ENCODE peak calls at places on chromosomes 7 and 10, in five cellular contexts. One of them, this sample, is unnamed.

GRCh38 chr10:117221156-117221711 is 19.7 kb upstream of the SLC18A2 start:
- DNase-seq in hepatocyte: peak; percentile 70
- DNase-seq in adrenal gland: no peak
- DNase-seq in lower lobe of right lung: no peak
- DNase-seq in CD8-positive, alpha-beta T cell: no peak
- DNase-seq in this sample: no peak

GRCh38 chr10:93235686-93236085 is 162.0 kb downstream of the CYP26A1 start:
- DNase-seq in hepatocyte: peak; percentile 61
- DNase-seq in adrenal gland: peak; percentile 31
- DNase-seq in lower lobe of right lung: no peak
- DNase-seq in CD8-positive, alpha-beta T cell: no peak
- DNase-seq in this sample: no peak

GRCh38 chr7:28078036-28078901 is 102.3 kb downstream of the JAZF1 start:
- DNase-seq in hepatocyte: peak; percentile 53
- DNase-seq in adrenal gland: no peak
- DNase-seq in lower lobe of right lung: no peak
- DNase-seq in CD8-positive, alpha-beta T cell: peak; percentile 20
- DNase-seq in this sample: no peak

GRCh38 chr7:25698709-25699108 is 453.3 kb upstream of the NFE2L3 start:
- DNase-seq in hepatocyte: no peak
- DNase-seq in adrenal gland: no peak
- DNase-seq in lower lobe of right lung: no peak
- DNase-seq in CD8-positive, alpha-beta T cell: no peak
- DNase-seq in this sample: no peak

GRCh38 chr10:119726291-119727261 is 726 bp downstream of the INPP5F start:
- DNase-seq in hepatocyte: no peak
- DNase-seq in adrenal gland: no peak
- DNase-seq in lower lobe of right lung: no peak
- DNase-seq in CD8-positive, alpha-beta T cell: no peak
- DNase-seq in this sample: no peak

GRCh38 chr7:33831389-33832118 is 73.8 kb upstream of the BMPER start:
- DNase-seq in hepatocyte: no peak
- DNase-seq in adrenal gland: no peak
- DNase-seq in lower lobe of right lung: no peak
- DNase-seq in CD8-positive, alpha-beta T cell: no peak
- DNase-seq in this sample: no peak

GRCh38 chr7:84258628-84259027 is 64.0 kb upstream of the SEMA3A start:
- DNase-seq in hepatocyte: no peak
- DNase-seq in adrenal gland: no peak
- DNase-seq in lower lobe of right lung: no peak
- DNase-seq in CD8-positive, alpha-beta T cell: no peak
- DNase-seq in this sample: peak; percentile 58

GRCh38 chr10:70576803-70577517 is 25.6 kb downstream of the PRF1 start:
- DNase-seq in hepatocyte: no peak
- DNase-seq in adrenal gland: peak; percentile 35
- DNase-seq in lower lobe of right lung: no peak
- DNase-seq in CD8-positive, alpha-beta T cell: no peak
- DNase-seq in this sample: no peak

GRCh38 chr7:23529262-23529859 is 2.4 kb downstream of the TRA2A start:
- DNase-seq in hepatocyte: no peak
- DNase-seq in adrenal gland: no peak
- DNase-seq in lower lobe of right lung: no peak
- DNase-seq in CD8-positive, alpha-beta T cell: no peak
- DNase-seq in this sample: no peak

GRCh38 chr7:3197567-3198212 is 103.4 kb upstream of the SDK1 start:
- DNase-seq in hepatocyte: no peak
- DNase-seq in adrenal gland: no peak
- DNase-seq in lower lobe of right lung: no peak
- DNase-seq in CD8-positive, alpha-beta T cell: no peak
- DNase-seq in this sample: no peak

GRCh38 chr7:3201306-3201705 is 99.7 kb upstream of the SDK1 start:
- DNase-seq in hepatocyte: no peak
- DNase-seq in adrenal gland: no peak
- DNase-seq in lower lobe of right lung: no peak
- DNase-seq in CD8-positive, alpha-beta T cell: no peak
- DNase-seq in this sample: no peak

GRCh38 chr7:3201937-3202715 is 98.9 kb upstream of the SDK1 start:
- DNase-seq in hepatocyte: no peak
- DNase-seq in adrenal gland: no peak
- DNase-seq in lower lobe of right lung: no peak
- DNase-seq in CD8-positive, alpha-beta T cell: no peak
- DNase-seq in this sample: no peak

GRCh38 chr7:3198316-3198715 is 102.7 kb upstream of the SDK1 start:
- DNase-seq in hepatocyte: no peak
- DNase-seq in adrenal gland: no peak
- DNase-seq in lower lobe of right lung: no peak
- DNase-seq in CD8-positive, alpha-beta T cell: no peak
- DNase-seq in this sample: no peak

DNA sequence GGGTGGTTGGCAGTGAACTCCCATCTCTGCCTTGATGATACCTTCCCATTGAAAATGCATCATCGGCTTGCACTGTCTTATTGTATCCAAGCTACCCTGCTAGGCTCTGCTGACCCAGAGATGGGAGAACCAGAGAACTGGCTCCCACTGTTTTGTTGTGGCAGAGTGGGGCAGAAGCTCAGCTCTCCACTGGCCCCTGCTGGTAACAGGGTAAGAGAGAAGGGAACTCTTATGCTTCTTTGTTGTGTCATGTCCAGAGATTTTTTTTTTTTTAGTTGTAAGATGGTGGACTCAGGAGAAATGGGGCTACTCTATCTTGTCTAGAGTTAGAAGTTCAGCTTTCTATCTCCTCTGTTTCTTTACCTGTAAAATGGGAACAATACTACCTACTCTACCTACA is 100.5 kb upstream of the SDK1 start:
- DNase-seq in hepatocyte: peak; percentile 35
- DNase-seq in adrenal gland: no peak
- DNase-seq in lower lobe of right lung: no peak
- DNase-seq in CD8-positive, alpha-beta T cell: no peak
- DNase-seq in this sample: no peak
- TF ChIP-seq CTCF in hepatocyte: peak; percentile 36
- TF ChIP-seq CTCF in adrenal gland: no peak
- TF ChIP-seq CTCF in lower lobe of right lung: peak; percentile 28
- TF ChIP-seq CTCF in CD8-positive, alpha-beta T cell: no peak
- TF ChIP-seq CTCF in this sample: peak; percentile 9

DNA sequence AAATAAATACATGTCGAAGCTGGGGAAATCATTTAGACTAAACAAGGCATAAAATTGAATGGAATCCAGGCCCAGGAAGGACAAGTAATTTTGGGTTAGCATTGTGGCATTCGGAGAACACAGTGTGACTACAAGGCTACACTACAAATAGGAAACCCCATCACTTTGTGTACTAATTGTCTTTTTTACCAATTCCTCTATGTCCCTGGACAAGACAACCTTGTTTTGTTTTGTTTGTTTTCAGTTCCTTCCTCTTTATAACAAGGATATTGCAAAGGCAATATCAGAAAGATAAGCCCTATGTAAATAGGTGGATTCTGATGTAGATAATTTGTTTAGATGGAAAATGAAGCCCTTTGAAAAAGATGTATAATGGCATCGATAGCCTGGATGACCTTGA is 215.9 kb upstream of the MKLN1 start:
- DNase-seq in hepatocyte: no peak
- DNase-seq in adrenal gland: no peak
- DNase-seq in lower lobe of right lung: no peak
- DNase-seq in CD8-positive, alpha-beta T cell: no peak
- DNase-seq in this sample: no peak
- H3K4me3 ChIP-seq in hepatocyte: no peak overlapping the region
- H3K4me3 ChIP-seq in adrenal gland: no peak overlapping the region
- H3K4me3 ChIP-seq in lower lobe of right lung: peak overlapping the region; percentile 95
- H3K4me3 ChIP-seq in CD8-positive, alpha-beta T cell: no peak overlapping the region
- H3K4me3 ChIP-seq in this sample: no peak overlapping the region

DNA sequence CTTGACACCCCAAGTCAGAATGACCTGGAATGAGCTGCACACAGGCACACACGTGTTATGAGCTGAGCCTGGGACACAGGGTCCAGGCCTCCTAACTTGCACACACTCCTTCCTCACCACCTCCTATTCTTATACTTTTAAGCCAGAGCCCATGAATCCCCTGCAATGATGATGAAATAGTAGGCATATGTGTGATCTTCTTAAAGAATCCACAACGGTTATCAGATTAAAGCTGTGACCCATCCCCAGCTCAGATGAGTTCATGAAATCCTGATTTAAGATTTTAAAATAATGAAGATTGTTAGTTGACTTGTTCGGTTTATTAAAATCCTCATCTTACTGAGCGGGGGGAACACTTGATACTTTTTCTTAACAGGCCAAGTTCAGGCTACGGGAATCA is 38.6 kb downstream of the PITRM1 start:
- DNase-seq in hepatocyte: no peak
- DNase-seq in adrenal gland: no peak
- DNase-seq in lower lobe of right lung: no peak
- DNase-seq in CD8-positive, alpha-beta T cell: no peak
- DNase-seq in this sample: no peak
- H3K36me3 ChIP-seq in hepatocyte: no peaks in the 10 kb centered on the region
- H3K36me3 ChIP-seq in adrenal gland: peaks cover 45% of the 10 kb centered on the region
- H3K36me3 ChIP-seq in lower lobe of right lung: peaks cover 70% of the 10 kb centered on the region
- H3K36me3 ChIP-seq in CD8-positive, alpha-beta T cell: peaks cover 43% of the 10 kb centered on the region
- H3K36me3 ChIP-seq in this sample: peaks cover 49% of the 10 kb centered on the region

DNA sequence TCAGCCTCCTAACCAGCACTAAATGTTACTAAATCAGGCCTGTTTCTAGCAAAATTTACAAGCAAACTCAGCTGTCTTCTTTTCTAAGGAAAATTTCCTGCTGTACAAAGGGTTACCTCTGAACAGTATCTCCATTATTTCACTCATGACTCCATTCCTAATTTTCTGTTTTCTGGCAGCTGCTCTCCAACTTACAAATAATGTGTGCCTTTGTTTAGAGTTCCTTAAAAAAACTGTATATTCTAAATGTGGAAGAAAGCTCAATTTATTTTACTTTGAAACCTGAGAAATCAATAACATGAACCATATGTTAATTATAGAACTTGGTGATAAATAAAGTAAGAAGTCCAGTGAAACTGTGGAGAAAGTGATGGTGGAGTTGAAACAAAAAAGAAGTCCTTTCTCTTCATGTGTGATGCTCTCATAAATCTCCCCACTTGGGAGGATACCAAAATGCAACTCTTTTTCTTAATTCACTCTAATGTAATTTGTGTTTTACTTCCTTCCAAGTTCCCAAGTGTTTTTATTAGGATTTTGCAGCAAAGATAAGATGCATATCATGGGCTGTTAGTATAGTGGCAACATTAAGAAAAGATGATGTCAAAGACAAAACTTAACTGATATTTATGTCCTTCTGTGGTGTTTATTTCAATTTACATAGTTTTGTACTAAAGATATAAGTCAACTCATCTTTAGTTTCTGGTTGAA is 74.8 kb downstream of the CDK6 start:
- DNase-seq in hepatocyte: no peak
- DNase-seq in adrenal gland: no peak
- DNase-seq in lower lobe of right lung: no peak
- DNase-seq in CD8-positive, alpha-beta T cell: no peak
- DNase-seq in this sample: no peak
- TF ChIP-seq CTCF in hepatocyte: no peak
- TF ChIP-seq CTCF in adrenal gland: no peak
- TF ChIP-seq CTCF in lower lobe of right lung: no peak
- TF ChIP-seq CTCF in CD8-positive, alpha-beta T cell: no peak
- TF ChIP-seq CTCF in this sample: no peak

GRCh38 chr10:123136806-123137642 is 1.3 kb downstream of the HMX3 start:
- DNase-seq in hepatocyte: no peak
- DNase-seq in adrenal gland: no peak
- DNase-seq in lower lobe of right lung: no peak
- DNase-seq in CD8-positive, alpha-beta T cell: no peak
- DNase-seq in this sample: no peak
- H3K4me3 ChIP-seq in hepatocyte: no peak overlapping the region
- H3K4me3 ChIP-seq in adrenal gland: no peak overlapping the region
- H3K4me3 ChIP-seq in lower lobe of right lung: peak overlapping the region; percentile 53
- H3K4me3 ChIP-seq in CD8-positive, alpha-beta T cell: peak overlapping the region; percentile 9
- H3K4me3 ChIP-seq in this sample: no peak overlapping the region

GRCh38 chr7:76062254-76062653 is 14.3 kb downstream of the MDH2 start:
- DNase-seq in hepatocyte: no peak
- DNase-seq in adrenal gland: no peak
- DNase-seq in lower lobe of right lung: no peak
- DNase-seq in CD8-positive, alpha-beta T cell: no peak
- DNase-seq in this sample: no peak
- H3K36me3 ChIP-seq in hepatocyte: no peaks in the 10 kb centered on the region
- H3K36me3 ChIP-seq in adrenal gland: peaks cover 96% of the 10 kb centered on the region
- H3K36me3 ChIP-seq in lower lobe of right lung: peaks cover 100% of the 10 kb centered on the region
- H3K36me3 ChIP-seq in CD8-positive, alpha-beta T cell: peaks cover 61% of the 10 kb centered on the region
- H3K36me3 ChIP-seq in this sample: peaks cover 68% of the 10 kb centered on the region

This sample was measured in BJ.